ENCODE peak calls at places on chromosomes 13 and 19, in four cellular contexts. N, X, R and Y are unnamed samples.

GRCh38 chr13:92719868-92720267 is 506.7 kb upstream of the GPC6 start:
- DNase-seq in N (peak; percentile 43), X (no peak), R (no peak), Y (no peak)

GRCh38 chr13:40605573-40605972 is 60.9 kb downstream of the FOXO1 start:
- DNase-seq in N (no peak), X (no peak), R (no peak), Y (no peak)

GRCh38 chr19:43504426-43505185 is at the start of gene PHLDB3:
- DNase-seq in N (no peak), X (peak; percentile 77), R (peak; percentile 25), Y (no peak)

GRCh38 chr13:90049989-90050671 is 1297.4 kb upstream of the MIR17HG start:
- DNase-seq in N (no peak), X (no peak), R (no peak), Y (no peak)

GRCh38 chr13:113887700-113888201 is 23.9 kb upstream of the GAS6 start:
- DNase-seq in N (no peak), X (no peak), R (peak; percentile 77), Y (peak; percentile 76)

GRCh38 chr13:107993239-107993948 is 221.9 kb downstream of the LIG4 start:
- DNase-seq in N (no peak), X (no peak), R (peak; percentile 2), Y (no peak)

GRCh38 chr13:36815069-36815468 is 4.0 kb upstream of the RFXAP start:
- DNase-seq in N (no peak), X (no peak), R (no peak), Y (no peak)

GRCh38 chr19:46766569-46767317 is 20.5 kb upstream of the STRN4 start:
- DNase-seq in N (peak; percentile 69), X (no peak), R (no peak), Y (no peak)

GRCh38 chr13:98080280-98080679 is 62.6 kb upstream of the FARP1 start:
- DNase-seq in N (no peak), X (no peak), R (no peak), Y (no peak)

GRCh38 chr13:74135306-74136088 is 1.3 kb upstream of the KLF12 start:
- DNase-seq in N (peak; percentile 93), X (peak; percentile 90), R (peak; percentile 77), Y (peak; percentile 67)

GRCh38 chr13:83672611-83673010 is 209.7 kb downstream of the SLITRK1 start:
- DNase-seq in N (no peak), X (no peak), R (no peak), Y (no peak)

GRCh38 chr13:68927387-68928026 is 1180.1 kb upstream of the ATXN8OS start:
- DNase-seq in N (peak; percentile 83), X (peak; percentile 70), R (peak; percentile 25), Y (peak; percentile 14)

GRCh38 chr13:113015826-113016525 is 47.0 kb downstream of the MCF2L start:
- DNase-seq in N (no peak), X (no peak), R (no peak), Y (no peak)

GRCh38 chr19:48926909-48927308 is 6.6 kb upstream of the DHDH start:
- DNase-seq in N (no peak), X (peak; percentile 54), R (peak; percentile 99), Y (peak; percentile 99)

GRCh38 chr19:11227201-11227886 is 12.1 kb upstream of the ANGPTL8 start:
- DNase-seq in N (peak; percentile 28), X (no peak), R (no peak), Y (no peak)

GRCh38 chr19:566403-566802 is 6.0 kb upstream of the BSG start:
- DNase-seq in N (no peak), X (peak; percentile 69), R (no peak), Y (no peak)

GRCh38 chr19:15285896-15286591 is 46.3 kb downstream of the BRD4 start:
- DNase-seq in N (peak; percentile 32), X (no peak), R (no peak), Y (no peak)

GRCh38 chr19:57606931-57607330 is 7.1 kb upstream of the ZNF134 start:
- DNase-seq in N (no peak), X (no peak), R (no peak), Y (no peak)

GRCh38 chr13:39144941-39145533 is 106.8 kb downstream of the NHLRC3 start:
- DNase-seq in N (peak; percentile 82), X (peak; percentile 73), R (peak; percentile 55), Y (peak; percentile 37)

GRCh38 chr13:106916329-106916728 is 348.4 kb upstream of the ARGLU1 start:
- DNase-seq in N (no peak), X (no peak), R (no peak), Y (no peak)

GRCh38 chr13:39684531-39685137 is 29.2 kb downstream of the COG6 start:
- DNase-seq in N (peak; percentile 64), X (peak; percentile 69), R (peak; percentile 56), Y (peak; percentile 37)

GRCh38 chr13:37414667-37415066 is 183.9 kb downstream of the POSTN start:
- DNase-seq in N (peak; percentile 48), X (no peak), R (no peak), Y (no peak)

GRCh38 chr19:38012944-38013343 is 105.9 kb downstream of the SIPA1L3 start:
- DNase-seq in N (no peak), X (no peak), R (no peak), Y (no peak)

GRCh38 chr19:55079400-55080038 is 3.9 kb downstream of the EPS8L1 start:
- DNase-seq in N (no peak), X (peak; percentile 4), R (no peak), Y (no peak)
- TF ChIP-seq EZH2 in N (no peak), X (no peak), R (no peak), Y (no peak)

GRCh38 chr19:55443824-55444719 is 972 bp upstream of the SHISA7 start:
- DNase-seq in N (no peak), X (no peak), R (no peak), Y (no peak)
- TF ChIP-seq EZH2 in N (peak; percentile 54), X (no peak), R (peak; percentile 96), Y (peak; percentile 23)

DNA sequence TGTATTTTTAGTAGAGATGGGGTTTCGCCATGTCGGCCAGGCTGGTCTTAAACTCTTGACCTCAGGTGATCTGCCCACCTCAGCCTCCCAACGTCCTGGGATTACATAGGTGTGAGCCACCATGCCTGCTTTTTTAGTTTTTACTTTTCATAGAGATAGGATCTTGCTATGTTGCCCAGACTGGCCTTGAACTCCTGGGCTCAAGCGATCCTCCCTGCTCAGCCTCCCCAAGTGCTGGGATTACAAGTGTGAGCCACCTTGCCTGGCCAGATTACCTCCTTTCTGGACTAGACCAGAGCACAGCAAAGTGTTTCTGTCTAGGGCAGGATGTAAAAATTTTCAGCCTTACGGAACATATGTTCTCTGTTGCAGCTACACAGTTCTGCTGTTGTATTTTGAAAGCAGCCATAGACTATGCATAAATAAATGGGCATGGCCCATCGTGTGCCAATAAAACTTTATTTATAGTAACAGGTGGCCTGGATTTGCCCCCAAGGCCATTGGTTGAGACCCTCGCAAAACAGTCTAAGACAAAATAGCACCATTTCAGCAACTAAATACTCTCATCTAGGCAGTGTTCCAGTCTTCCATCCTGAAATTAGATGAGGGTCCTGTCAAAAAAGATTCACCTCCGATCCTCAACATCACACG is 36.0 kb downstream of the GNG7 start:
- DNase-seq in N (no peak), X (no peak), R (no peak), Y (no peak)
- TF ChIP-seq EZH2 in N (no peak), X (no peak), R (no peak), Y (no peak)

GRCh38 chr19:50568321-50569022 is at the start of gene LRRC4B:
- DNase-seq in N (peak; percentile 79), X (peak; percentile 60), R (no peak), Y (no peak)
- TF ChIP-seq EZH2 in N (no peak), X (no peak), R (no peak), Y (no peak)